ENCODE peak calls at places on chromosomes 5 and 9, in five cellular contexts. One of them, this sample, is unnamed.

GRCh38 chr5:39001683-39002082 is 72.5 kb downstream of the RICTOR start:
- DNase-seq in HS-27A: no peak
- DNase-seq in fibroblast of lung: no peak
- DNase-seq in NCI-H2029 treated with DMSO at 0.1 percent for 48 hours: no peak
- DNase-seq in substantia nigra: no peak
- DNase-seq in this sample: no peak

GRCh38 chr5:91383027-91383955 is at the start of gene ARRDC3:
- DNase-seq in NCI-H2029 treated with DMSO at 0.1 percent for 48 hours: peak; percentile 95
- DNase-seq in fibroblast of lung: peak; percentile 96
- DNase-seq in substantia nigra: peak; percentile 91
- DNase-seq in HS-27A: peak; percentile 70
- DNase-seq in this sample: peak; percentile 97

GRCh38 chr5:90968319-90968718 is 409.7 kb downstream of the ADGRV1 start:
- DNase-seq in HS-27A: no peak
- DNase-seq in substantia nigra: no peak
- DNase-seq in NCI-H2029 treated with DMSO at 0.1 percent for 48 hours: no peak
- DNase-seq in fibroblast of lung: no peak
- DNase-seq in this sample: no peak

GRCh38 chr9:108511200-108511756 is 344.5 kb downstream of the ACTL7B start:
- DNase-seq in substantia nigra: no peak
- DNase-seq in NCI-H2029 treated with DMSO at 0.1 percent for 48 hours: no peak
- DNase-seq in fibroblast of lung: peak; percentile 84
- DNase-seq in HS-27A: no peak
- DNase-seq in this sample: no peak

GRCh38 chr9:90296539-90296938 is 346.1 kb downstream of the DIRAS2 start:
- DNase-seq in fibroblast of lung: no peak
- DNase-seq in substantia nigra: no peak
- DNase-seq in NCI-H2029 treated with DMSO at 0.1 percent for 48 hours: no peak
- DNase-seq in HS-27A: no peak
- DNase-seq in this sample: peak; percentile 46

GRCh38 chr5:14236757-14237156 is 93.6 kb downstream of the TRIO start:
- DNase-seq in HS-27A: no peak
- DNase-seq in substantia nigra: no peak
- DNase-seq in fibroblast of lung: no peak
- DNase-seq in NCI-H2029 treated with DMSO at 0.1 percent for 48 hours: no peak
- DNase-seq in this sample: no peak

GRCh38 chr9:3908731-3909130 is 382.9 kb upstream of the RFX3 start:
- DNase-seq in fibroblast of lung: no peak
- DNase-seq in NCI-H2029 treated with DMSO at 0.1 percent for 48 hours: no peak
- DNase-seq in HS-27A: no peak
- DNase-seq in substantia nigra: no peak
- DNase-seq in this sample: no peak

GRCh38 chr5:77885501-77885900 is 109.4 kb upstream of the TBCA start:
- DNase-seq in NCI-H2029 treated with DMSO at 0.1 percent for 48 hours: no peak
- DNase-seq in fibroblast of lung: no peak
- DNase-seq in substantia nigra: no peak
- DNase-seq in HS-27A: no peak
- DNase-seq in this sample: no peak

GRCh38 chr9:133600747-133601146 is 8.4 kb downstream of the FAM163B start:
- DNase-seq in NCI-H2029 treated with DMSO at 0.1 percent for 48 hours: no peak
- DNase-seq in HS-27A: no peak
- DNase-seq in substantia nigra: no peak
- DNase-seq in fibroblast of lung: no peak
- DNase-seq in this sample: no peak

GRCh38 chr9:126523621-126524111 is 90.1 kb upstream of the LMX1B start:
- DNase-seq in NCI-H2029 treated with DMSO at 0.1 percent for 48 hours: no peak
- DNase-seq in HS-27A: no peak
- DNase-seq in substantia nigra: no peak
- DNase-seq in fibroblast of lung: no peak
- DNase-seq in this sample: no peak

GRCh38 chr5:139393497-139394122 is 1.3 kb downstream of the PROB1 start:
- DNase-seq in NCI-H2029 treated with DMSO at 0.1 percent for 48 hours: no peak
- DNase-seq in fibroblast of lung: no peak
- DNase-seq in substantia nigra: no peak
- DNase-seq in HS-27A: no peak
- DNase-seq in this sample: no peak